ENCODE peak calls at places on chromosomes 1 and 21, in seven cellular contexts. T, J, Y, K, M, S and E are unnamed samples.

GRCh38 chr1:152110860-152111514 is 4.3 kb downstream of the TCHH start:
- DNase-seq in T (no peak), J (peak; percentile 34), Y (no peak), K (peak; percentile 49), M (no peak), S (peak; percentile 65), E (peak; percentile 46)

GRCh38 chr1:73980324-73981040 is 217.5 kb downstream of the LRRIQ3 start:
- DNase-seq in T (no peak), J (no peak), Y (no peak), K (peak; percentile 0), M (no peak), S (peak; percentile 30), E (no peak)

GRCh38 chr21:44082648-44083436 is 24.4 kb upstream of the PWP2 start:
- DNase-seq in T (peak; percentile 73), J (no peak), Y (no peak), K (no peak), M (no peak), S (no peak), E (no peak)

GRCh38 chr1:58155418-58156123 is 391.0 kb downstream of the OMA1 start:
- DNase-seq in T (no peak), J (peak; percentile 68), Y (peak; percentile 12), K (peak; percentile 1), M (no peak), S (no peak), E (no peak)

GRCh38 chr1:228304225-228304624 is 96.4 kb downstream of the OBSCN start:
- DNase-seq in T (peak; percentile 11), J (no peak), Y (no peak), K (no peak), M (no peak), S (no peak), E (no peak)

GRCh38 chr1:154750681-154751665 is 119.1 kb downstream of the KCNN3 start:
- DNase-seq in T (no peak), J (no peak), Y (no peak), K (no peak), M (no peak), S (no peak), E (no peak)

GRCh38 chr21:44947930-44948331 is 8.1 kb downstream of the SLX9 start:
- DNase-seq in T (no peak), J (no peak), Y (no peak), K (no peak), M (no peak), S (no peak), E (no peak)

GRCh38 chr1:229854620-229855019 is 212.4 kb upstream of the GALNT2 start:
- DNase-seq in T (no peak), J (no peak), Y (no peak), K (no peak), M (no peak), S (no peak), E (no peak)

GRCh38 chr1:204503913-204504519 is 9.4 kb upstream of the PIK3C2B start:
- DNase-seq in T (no peak), J (no peak), Y (no peak), K (no peak), M (no peak), S (no peak), E (no peak)

GRCh38 chr1:164830628-164831027 is 271.6 kb downstream of the PBX1 start:
- DNase-seq in T (no peak), J (no peak), Y (no peak), K (no peak), M (no peak), S (no peak), E (no peak)

GRCh38 chr1:178932966-178933603 is 62.2 kb upstream of the ANGPTL1 start:
- DNase-seq in T (no peak), J (no peak), Y (no peak), K (no peak), M (no peak), S (no peak), E (no peak)

GRCh38 chr1:232472485-232473041 is 157.4 kb downstream of the SIPA1L2 start:
- DNase-seq in T (no peak), J (no peak), Y (no peak), K (peak; percentile 65), M (no peak), S (peak; percentile 79), E (no peak)

GRCh38 chr1:197776348-197777082 is 1.2 kb upstream of the DENND1B start:
- DNase-seq in T (no peak), J (no peak), Y (peak; percentile 44), K (peak; percentile 87), M (no peak), S (peak; percentile 97), E (no peak)

GRCh38 chr21:21952566-21952965 is 954.4 kb downstream of the NCAM2 start:
- DNase-seq in T (no peak), J (no peak), Y (no peak), K (no peak), M (no peak), S (no peak), E (no peak)

GRCh38 chr1:104932949-104933679 is 1183.4 kb downstream of the AMY1C start:
- DNase-seq in T (no peak), J (no peak), Y (no peak), K (no peak), M (no peak), S (no peak), E (no peak)

GRCh38 chr1:171984262-171984661 is 143.0 kb downstream of the DNM3 start:
- DNase-seq in T (no peak), J (no peak), Y (no peak), K (no peak), M (no peak), S (no peak), E (no peak)

GRCh38 chr1:31434979-31435378 is 22.0 kb downstream of the SERINC2 start:
- DNase-seq in T (peak; percentile 24), J (no peak), Y (no peak), K (no peak), M (no peak), S (no peak), E (no peak)

GRCh38 chr1:31798433-31799195 is 17.2 kb downstream of the SPOCD1 start:
- DNase-seq in T (no peak), J (no peak), Y (no peak), K (peak; percentile 84), M (no peak), S (peak; percentile 92), E (no peak)

GRCh38 chr1:82227696-82228095 is 427.0 kb downstream of the ADGRL2 start:
- DNase-seq in T (no peak), J (no peak), Y (no peak), K (peak; percentile 8), M (no peak), S (peak; percentile 38), E (no peak)

GRCh38 chr1:235650341-235651169 is 971 bp upstream of the GNG4 start:
- DNase-seq in T (no peak), J (peak; percentile 73), Y (peak; percentile 48), K (no peak), M (no peak), S (no peak), E (no peak)
- TF ChIP-seq CTCF in T (no peak), J (no peak), Y (no peak), K (no peak), M (no peak), S (no peak), E (no peak)

GRCh38 chr1:160746870-160747500 is 7.9 kb downstream of the SLAMF7 start:
- DNase-seq in T (no peak), J (no peak), Y (no peak), K (no peak), M (no peak), S (no peak), E (no peak)

GRCh38 chr1:160747717-160748116 is 8.7 kb downstream of the SLAMF7 start:
- DNase-seq in T (no peak), J (no peak), Y (no peak), K (no peak), M (no peak), S (no peak), E (no peak)

GRCh38 chr1:160750608-160751007 is 11.6 kb downstream of the SLAMF7 start:
- DNase-seq in T (no peak), J (no peak), Y (no peak), K (no peak), M (no peak), S (no peak), E (no peak)

GRCh38 chr1:160748877-160749269 is 9.8 kb downstream of the SLAMF7 start:
- DNase-seq in T (no peak), J (no peak), Y (no peak), K (no peak), M (no peak), S (no peak), E (no peak)

DNA sequence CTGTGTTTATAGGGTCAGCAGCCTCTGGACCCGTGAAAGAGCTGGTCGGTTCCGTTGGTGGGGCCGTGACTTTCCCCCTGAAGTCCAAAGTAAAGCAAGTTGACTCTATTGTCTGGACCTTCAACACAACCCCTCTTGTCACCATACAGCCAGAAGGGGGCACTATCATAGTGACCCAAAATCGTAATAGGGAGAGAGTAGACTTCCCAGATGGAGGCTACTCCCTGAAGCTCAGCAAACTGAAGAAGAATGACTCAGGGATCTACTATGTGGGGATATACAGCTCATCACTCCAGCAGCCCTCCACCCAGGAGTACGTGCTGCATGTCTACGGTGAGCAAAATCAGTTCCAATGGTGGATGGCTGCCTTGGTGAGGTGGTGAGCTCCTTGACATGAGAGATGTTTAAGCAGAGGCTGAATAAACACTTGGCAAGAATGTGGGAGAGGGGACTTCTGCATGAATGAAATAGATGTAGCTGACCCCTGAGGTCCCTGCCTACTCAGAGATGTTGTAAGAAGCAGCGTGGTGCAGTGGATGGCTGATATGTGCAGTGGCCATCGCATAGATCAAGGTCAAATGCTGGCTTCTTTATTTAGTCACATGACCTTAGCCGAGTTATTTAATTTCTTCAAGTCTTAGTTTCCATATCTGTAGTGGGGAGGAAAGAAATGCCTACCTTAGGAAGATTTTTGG is 9.3 kb downstream of the SLAMF7 start:
- DNase-seq in T (no peak), J (no peak), Y (no peak), K (no peak), M (no peak), S (peak; percentile 25), E (no peak)
- TF ChIP-seq CTCF in T (no peak), J (no peak), Y (peak; percentile 4), K (no peak), M (no peak), S (no peak), E (peak; percentile 35)

DNA sequence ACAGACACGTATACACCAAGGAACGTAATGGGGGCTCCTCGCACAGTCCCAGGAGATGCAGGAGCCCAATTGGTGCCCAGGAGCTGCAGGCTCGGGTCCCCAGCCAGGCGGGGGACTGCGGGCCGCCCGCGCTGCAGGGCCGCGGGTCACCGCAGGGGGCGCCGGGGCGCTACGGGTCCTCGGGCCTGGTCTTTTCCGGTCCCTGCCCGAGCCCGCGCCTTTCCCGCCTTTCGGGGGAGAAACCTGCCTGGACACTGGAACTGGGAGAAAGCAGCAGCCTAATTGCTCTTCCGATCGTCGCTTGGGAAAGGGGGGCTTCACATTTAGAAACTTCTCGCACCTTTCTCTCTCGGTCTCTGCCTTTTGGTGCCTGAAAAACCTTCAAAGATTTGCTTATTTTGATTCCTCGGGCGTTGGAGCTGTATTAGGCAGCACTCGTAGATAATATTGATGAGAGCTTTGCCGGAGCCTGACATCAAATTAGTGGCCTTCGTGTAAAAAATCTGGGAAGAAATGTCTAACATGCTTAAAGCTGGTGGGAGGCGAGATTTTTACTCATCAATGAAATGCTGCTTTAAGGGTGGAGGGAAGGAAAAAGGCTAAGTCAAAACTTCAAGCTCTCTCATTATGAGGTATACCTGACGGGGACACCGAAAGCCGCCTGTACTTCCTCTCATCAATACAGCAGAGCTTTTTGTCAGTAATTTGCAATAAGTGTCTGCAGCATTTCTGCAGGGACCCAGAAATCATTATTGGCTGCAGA is 12.6 kb upstream of the BARHL2 start:
- DNase-seq in T (no peak), J (peak; percentile 88), Y (peak; percentile 65), K (no peak), M (no peak), S (no peak), E (peak; percentile 58)
- TF ChIP-seq CTCF in T (no peak), J (peak; percentile 91), Y (peak; percentile 54), K (no peak), M (no peak), S (peak; percentile 18), E (peak; percentile 52)

GRCh38 chr1:17919525-17920439 is 164.6 kb downstream of the ACTL8 start:
- DNase-seq in T (peak; percentile 26), J (peak; percentile 65), Y (peak; percentile 14), K (peak; percentile 51), M (no peak), S (peak; percentile 40), E (peak; percentile 31)
- TF ChIP-seq CTCF in T (no peak), J (no peak), Y (no peak), K (no peak), M (no peak), S (no peak), E (no peak)